ENCODE peak calls at places on chromosomes 2 and 18, in ten cellular contexts. I, B, P, X, L, U, Z, R, A and N are unnamed samples.

GRCh38 chr2:220509921-220510320 is 882.5 kb downstream of the SLC4A3 start:
- DNase-seq in I (no peak), B (no peak), P (no peak), X (no peak), L (peak; percentile 41), U (no peak), Z (no peak), R (peak; percentile 39), A (no peak), N (no peak)

GRCh38 chr2:226087051-226087450 is 687.5 kb downstream of the NYAP2 start:
- DNase-seq in I (no peak), B (no peak), P (no peak), X (no peak), L (no peak), U (no peak), Z (no peak), R (no peak), A (no peak), N (no peak)

GRCh38 chr2:86314125-86314524 is 23.3 kb downstream of the REEP1 start:
- DNase-seq in I (no peak), B (no peak), P (no peak), X (no peak), L (no peak), U (no peak), Z (no peak), R (no peak), A (no peak), N (no peak)

GRCh38 chr18:7325126-7325430 is 94.2 kb downstream of the LRRC30 start:
- DNase-seq in I (no peak), B (no peak), P (peak; percentile 19), X (no peak), L (no peak), U (no peak), Z (no peak), R (peak; percentile 23), A (no peak), N (no peak)

GRCh38 chr2:203683932-203684556 is 22.4 kb upstream of the CD28 start:
- DNase-seq in I (no peak), B (peak; percentile 46), P (peak; percentile 95), X (no peak), L (no peak), U (no peak), Z (no peak), R (peak; percentile 97), A (no peak), N (no peak)

GRCh38 chr2:62409442-62409841 is 96.6 kb downstream of the TMEM17 start:
- DNase-seq in I (no peak), B (no peak), P (peak; percentile 26), X (no peak), L (no peak), U (no peak), Z (no peak), R (peak; percentile 39), A (no peak), N (no peak)

GRCh38 chr2:1491751-1492150 is 78.5 kb downstream of the TPO start:
- DNase-seq in I (no peak), B (no peak), P (no peak), X (no peak), L (no peak), U (no peak), Z (no peak), R (no peak), A (no peak), N (no peak)

GRCh38 chr2:127546797-127547196 is 11.3 kb downstream of the MYO7B start:
- DNase-seq in I (no peak), B (no peak), P (no peak), X (no peak), L (no peak), U (no peak), Z (no peak), R (no peak), A (no peak), N (no peak)